ENCODE peak calls at places on chromosomes 3 and 15, in five cellular contexts. One of them, this sample, is unnamed.

GRCh38 chr3:54628888-54629368 is 298.9 kb downstream of the LRTM1 start:
- DNase-seq in PC-9: no peak
- DNase-seq in left ventricle myocardium inferior: no peak
- DNase-seq in H9: peak
- DNase-seq in Peyer's patch: no peak
- DNase-seq in this sample: peak

GRCh38 chr3:188390347-188390718 is 236.4 kb downstream of the LPP start:
- DNase-seq in PC-9: no peak
- DNase-seq in left ventricle myocardium inferior: no peak
- DNase-seq in Peyer's patch: no peak
- DNase-seq in H9: no peak
- DNase-seq in this sample: no peak

GRCh38 chr3:17741621-17742091 is 775 bp downstream of the TBC1D5 start:
- DNase-seq in left ventricle myocardium inferior: no peak
- DNase-seq in H9: no peak
- DNase-seq in Peyer's patch: peak
- DNase-seq in PC-9: no peak
- DNase-seq in this sample: no peak

GRCh38 chr3:52752045-52752660 is 18.6 kb downstream of the NEK4 start:
- DNase-seq in Peyer's patch: no peak
- DNase-seq in PC-9: no peak
- DNase-seq in H9: no peak
- DNase-seq in left ventricle myocardium inferior: no peak
- DNase-seq in this sample: no peak

GRCh38 chr3:15899438-15899837 is 101.7 kb upstream of the ANKRD28 start:
- DNase-seq in H9: no peak
- DNase-seq in Peyer's patch: no peak
- DNase-seq in PC-9: no peak
- DNase-seq in left ventricle myocardium inferior: no peak
- DNase-seq in this sample: peak

GRCh38 chr3:118838871-118839270 is 195.8 kb downstream of the IGSF11 start:
- DNase-seq in Peyer's patch: no peak
- DNase-seq in H9: no peak
- DNase-seq in left ventricle myocardium inferior: no peak
- DNase-seq in PC-9: no peak
- DNase-seq in this sample: no peak

GRCh38 chr3:71629289-71630252 is 46.0 kb upstream of the FOXP1 start:
- DNase-seq in left ventricle myocardium inferior: no peak
- DNase-seq in H9: no peak
- DNase-seq in Peyer's patch: no peak
- DNase-seq in PC-9: no peak
- DNase-seq in this sample: no peak

GRCh38 chr3:136733317-136733833 is 18.8 kb downstream of the STAG1 start:
- DNase-seq in left ventricle myocardium inferior: no peak
- DNase-seq in H9: no peak
- DNase-seq in Peyer's patch: no peak
- DNase-seq in PC-9: no peak
- DNase-seq in this sample: peak

GRCh38 chr3:56928379-56929068 is 126.8 kb upstream of the ARHGEF3 start:
- DNase-seq in H9: no peak
- DNase-seq in Peyer's patch: no peak
- DNase-seq in left ventricle myocardium inferior: no peak
- DNase-seq in PC-9: peak
- DNase-seq in this sample: peak

GRCh38 chr15:101614001-101614585 is 38.1 kb downstream of the TM2D3 start:
- DNase-seq in Peyer's patch: no peak
- DNase-seq in PC-9: peak
- DNase-seq in H9: no peak
- DNase-seq in left ventricle myocardium inferior: no peak
- DNase-seq in this sample: no peak

GRCh38 chr15:99341786-99342185 is 90.5 kb downstream of the LRRC28 start:
- DNase-seq in Peyer's patch: no peak
- DNase-seq in H9: no peak
- DNase-seq in PC-9: no peak
- DNase-seq in left ventricle myocardium inferior: no peak
- DNase-seq in this sample: peak

GRCh38 chr15:101611580-101612299 is 40.4 kb downstream of the TM2D3 start:
- DNase-seq in PC-9: no peak
- DNase-seq in left ventricle myocardium inferior: no peak
- DNase-seq in Peyer's patch: no peak
- DNase-seq in H9: no peak
- DNase-seq in this sample: no peak

GRCh38 chr15:39852237-39852636 is 67.8 kb downstream of the GPR176 start:
- DNase-seq in Peyer's patch: no peak
- DNase-seq in PC-9: no peak
- DNase-seq in left ventricle myocardium inferior: no peak
- DNase-seq in H9: no peak
- DNase-seq in this sample: no peak

GRCh38 chr15:80568298-80568697 is 126.8 kb upstream of the ABHD17C start:
- DNase-seq in left ventricle myocardium inferior: no peak
- DNase-seq in Peyer's patch: no peak
- DNase-seq in PC-9: no peak
- DNase-seq in H9: no peak
- DNase-seq in this sample: peak

GRCh38 chr3:190183121-190183520 is 62.4 kb upstream of the P3H2 start:
- DNase-seq in H9: no peak
- DNase-seq in left ventricle myocardium inferior: no peak
- DNase-seq in Peyer's patch: no peak
- DNase-seq in PC-9: no peak
- DNase-seq in this sample: peak

GRCh38 chr3:27472166-27472565 is 12.0 kb downstream of the SLC4A7 start:
- DNase-seq in PC-9: no peak
- DNase-seq in left ventricle myocardium inferior: no peak
- DNase-seq in Peyer's patch: no peak
- DNase-seq in H9: no peak
- DNase-seq in this sample: no peak

GRCh38 chr3:143586565-143586964 is 261.7 kb downstream of the SLC9A9 start:
- DNase-seq in Peyer's patch: no peak
- DNase-seq in left ventricle myocardium inferior: no peak
- DNase-seq in H9: no peak
- DNase-seq in PC-9: no peak
- DNase-seq in this sample: no peak

GRCh38 chr15:77568014-77568959 is 64.4 kb downstream of the LINGO1 start:
- DNase-seq in PC-9: no peak
- DNase-seq in Peyer's patch: no peak
- DNase-seq in left ventricle myocardium inferior: no peak
- DNase-seq in H9: no peak
- DNase-seq in this sample: no peak

GRCh38 chr15:82856397-82857170 is 47.2 kb downstream of the WHAMM start:
- DNase-seq in H9: no peak
- DNase-seq in PC-9: no peak
- DNase-seq in left ventricle myocardium inferior: no peak
- DNase-seq in Peyer's patch: no peak
- DNase-seq in this sample: no peak
- TF ChIP-seq CTCF in H9: no peak
- TF ChIP-seq CTCF in PC-9: no peak
- TF ChIP-seq CTCF in left ventricle myocardium inferior: no peak
- TF ChIP-seq CTCF in Peyer's patch: no peak
- TF ChIP-seq CTCF in this sample: no peak

GRCh38 chr15:62404194-62404985 is 239.3 kb upstream of the C2CD4B start:
- DNase-seq in Peyer's patch: no peak
- DNase-seq in PC-9: no peak
- DNase-seq in left ventricle myocardium inferior: no peak
- DNase-seq in H9: no peak
- DNase-seq in this sample: no peak
- H3K27ac ChIP-seq in Peyer's patch: no peak
- H3K27ac ChIP-seq in PC-9: no peak
- H3K27ac ChIP-seq in left ventricle myocardium inferior: no peak
- H3K27ac ChIP-seq in H9: no peak
- H3K27ac ChIP-seq in this sample: no peak

GRCh38 chr15:59317211-59317610 is 55.5 kb downstream of the MYO1E start:
- DNase-seq in H9: no peak
- DNase-seq in left ventricle myocardium inferior: no peak
- DNase-seq in Peyer's patch: no peak
- DNase-seq in PC-9: no peak
- DNase-seq in this sample: no peak
- TF ChIP-seq CTCF in H9: no peak
- TF ChIP-seq CTCF in left ventricle myocardium inferior: no peak
- TF ChIP-seq CTCF in Peyer's patch: no peak
- TF ChIP-seq CTCF in PC-9: no peak
- TF ChIP-seq CTCF in this sample: no peak

GRCh38 chr3:184603156-184604030 is 41.8 kb downstream of the EPHB3 start:
- DNase-seq in PC-9: no peak
- DNase-seq in H9: no peak
- DNase-seq in Peyer's patch: no peak
- DNase-seq in left ventricle myocardium inferior: no peak
- DNase-seq in this sample: no peak

GRCh38 chr3:184602406-184603155 is 41.0 kb downstream of the EPHB3 start:
- DNase-seq in Peyer's patch: no peak
- DNase-seq in PC-9: peak
- DNase-seq in left ventricle myocardium inferior: no peak
- DNase-seq in H9: peak
- DNase-seq in this sample: peak

GRCh38 chr3:184601576-184602405 is 40.2 kb downstream of the EPHB3 start:
- DNase-seq in PC-9: no peak
- DNase-seq in H9: no peak
- DNase-seq in Peyer's patch: no peak
- DNase-seq in left ventricle myocardium inferior: no peak
- DNase-seq in this sample: no peak

GRCh38 chr3:184604956-184605290 is 43.3 kb downstream of the EPHB3 start:
- DNase-seq in Peyer's patch: no peak
- DNase-seq in left ventricle myocardium inferior: no peak
- DNase-seq in PC-9: no peak
- DNase-seq in H9: no peak
- DNase-seq in this sample: no peak

DNA sequence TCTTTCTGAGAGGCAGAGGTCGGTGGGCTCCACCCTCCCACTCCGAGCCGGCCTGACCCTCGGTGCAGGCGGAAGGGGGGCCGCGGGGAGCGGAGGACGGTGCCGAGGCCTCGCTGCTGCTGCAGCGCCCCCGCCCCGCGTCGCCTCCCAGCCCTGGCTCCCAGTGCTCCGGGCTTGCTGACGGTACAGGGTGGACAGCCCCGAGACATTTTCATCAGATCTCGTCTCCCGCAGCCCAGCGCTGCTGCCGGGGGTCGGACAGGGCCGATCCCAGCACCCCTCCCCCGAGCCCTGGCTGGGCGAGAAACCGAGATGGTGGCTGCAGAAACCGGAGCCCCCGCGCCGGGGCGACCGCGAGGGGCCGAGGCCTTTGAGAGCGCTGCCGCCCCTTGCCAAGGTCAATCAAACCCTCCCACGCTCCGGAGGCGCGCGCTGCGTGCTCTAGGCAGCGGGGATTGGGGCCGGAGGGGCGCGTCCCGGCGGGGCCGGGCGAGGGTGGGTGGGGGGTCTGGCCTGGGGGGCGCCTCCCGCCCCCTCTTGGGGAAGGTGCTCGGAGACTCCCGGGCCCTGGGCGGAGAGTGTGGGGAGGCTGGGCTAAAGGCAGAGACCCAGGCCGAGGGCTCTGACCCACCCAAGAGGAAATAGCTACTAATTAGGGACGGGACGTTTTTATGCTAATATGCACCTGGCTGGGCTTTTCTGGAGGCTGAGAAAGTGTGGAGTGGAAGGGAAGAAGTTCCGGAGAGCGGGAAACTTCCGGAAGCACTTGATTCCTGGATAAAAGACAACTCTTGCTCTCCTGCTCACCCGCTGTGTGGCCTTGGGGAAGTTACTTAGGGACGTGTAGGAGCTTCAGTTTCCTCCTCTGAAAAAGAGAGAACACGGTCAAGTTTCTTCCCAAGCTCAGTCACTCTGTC is 42.7 kb downstream of the EPHB3 start:
- DNase-seq in left ventricle myocardium inferior: no peak
- DNase-seq in Peyer's patch: no peak
- DNase-seq in H9: peak
- DNase-seq in PC-9: no peak
- DNase-seq in this sample: no peak
- H3K27ac ChIP-seq in left ventricle myocardium inferior: peak
- H3K27ac ChIP-seq in Peyer's patch: peak
- H3K27ac ChIP-seq in H9: no peak
- H3K27ac ChIP-seq in PC-9: no peak
- H3K27ac ChIP-seq in this sample: peak